ENCODE peak calls at places on chromosomes 13 and 19, in six cellular contexts. U, M, P, F, G and X are unnamed samples.
A peak's percentile ranks its signal among the peaks of the same experiment; 100 is the strongest.

GRCh38 chr19:8210660-8211101 is 1.5 kb downstream of the CERS4 start:
- DNase-seq in F (no peak), G (no peak), M (no peak), P (no peak), U (no peak), X (no peak)

GRCh38 chr19:8490395-8490760 is 12.1 kb downstream of the PRAM1 start:
- DNase-seq in U (no peak), F (peak; percentile 34), G (no peak), M (peak; percentile 77), P (peak; percentile 48), X (no peak)

GRCh38 chr19:1855828-1856255 is 7.5 kb downstream of the KLF16 start:
- DNase-seq in G (no peak), P (peak; percentile 60), M (no peak), U (no peak), F (peak; percentile 62), X (no peak)

GRCh38 chr19:4443966-4444764 is 13.4 kb downstream of the UBXN6 start:
- DNase-seq in U (no peak), G (no peak), P (no peak), F (no peak), M (peak; percentile 74), X (no peak)

GRCh38 chr13:45243072-45243471 is 42.2 kb upstream of the KCTD4 start:
- DNase-seq in F (no peak), U (no peak), M (no peak), G (no peak), P (peak; percentile 68), X (no peak)

GRCh38 chr13:97259787-97260641 is 37.9 kb downstream of the MBNL2 start:
- DNase-seq in G (no peak), P (no peak), M (no peak), F (peak; percentile 21), U (peak; percentile 91), X (no peak)

GRCh38 chr19:19423322-19423721 is 17.8 kb downstream of the GATAD2A start:
- DNase-seq in M (no peak), P (peak; percentile 82), U (no peak), F (no peak), G (no peak), X (no peak)

GRCh38 chr19:8004723-8005513 is 523 bp downstream of the ELAVL1 start:
- DNase-seq in F (peak; percentile 58), P (no peak), G (no peak), U (peak; percentile 11), M (peak; percentile 87), X (no peak)

GRCh38 chr19:18879579-18880373 is 16.2 kb downstream of the CERS1 start:
- DNase-seq in F (peak; percentile 63), G (peak; percentile 84), M (no peak), P (no peak), U (peak; percentile 14), X (no peak)

GRCh38 chr13:98405107-98405571 is 171.8 kb downstream of the STK24 start:
- DNase-seq in U (no peak), G (no peak), P (no peak), M (no peak), F (no peak), X (no peak)

GRCh38 chr19:53864308-53864836 is 3.3 kb upstream of the MYADM start:
- DNase-seq in U (no peak), M (no peak), P (no peak), G (no peak), F (no peak), X (no peak)

DNA sequence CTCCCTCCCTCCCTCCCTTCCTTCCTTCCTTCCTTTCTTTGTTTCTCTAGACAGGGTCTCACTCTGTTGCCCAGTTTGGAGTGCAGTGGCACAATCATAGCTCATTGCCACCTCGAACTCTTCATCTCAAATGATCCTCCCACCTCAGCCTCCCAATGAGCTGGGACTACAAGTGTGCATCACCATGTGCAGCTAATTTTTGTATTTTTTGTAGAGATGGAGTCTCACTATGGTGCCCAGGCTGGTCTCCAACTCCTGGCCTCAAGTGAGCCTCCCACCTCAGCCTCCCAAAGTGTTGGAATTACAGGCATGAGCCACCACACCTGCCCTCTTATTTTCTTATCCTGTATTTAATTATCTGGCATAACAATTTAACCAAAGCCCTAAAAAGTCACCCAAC is 4.4 kb downstream of the UPK1A start:
- DNase-seq in M (no peak), G (no peak), F (no peak), U (no peak), P (no peak), X (no peak)
- TF ChIP-seq POLR2A in M (no peak), G (no peak), F (no peak), U (no peak), P (no peak), X (no peak)

GRCh38 chr19:50431343-50432220 is 1.1 kb upstream of the MYBPC2 start:
- DNase-seq in F (peak; percentile 68), G (peak; percentile 99), P (peak; percentile 83), M (peak; percentile 95), U (peak; percentile 86), X (peak; percentile 85)
- TF ChIP-seq POLR2A in F (peak; percentile 24), G (peak; percentile 63), P (peak; percentile 50), M (no peak), U (no peak), X (no peak)

GRCh38 chr19:5870986-5871394 is 650 bp upstream of the FUT5 start:
- DNase-seq in M (no peak), F (no peak), P (peak; percentile 82), U (no peak), G (no peak), X (no peak)
- TF ChIP-seq POLR2A in M (no peak), F (no peak), P (peak; percentile 75), U (no peak), G (no peak), X (no peak)

GRCh38 chr19:55712804-55713631 is 25.2 kb downstream of the NLRP9 start:
- DNase-seq in U (no peak), F (no peak), M (no peak), P (no peak), G (no peak), X (no peak)
- TF ChIP-seq POLR2A in U (no peak), F (no peak), M (no peak), P (no peak), G (no peak), X (no peak)

DNA sequence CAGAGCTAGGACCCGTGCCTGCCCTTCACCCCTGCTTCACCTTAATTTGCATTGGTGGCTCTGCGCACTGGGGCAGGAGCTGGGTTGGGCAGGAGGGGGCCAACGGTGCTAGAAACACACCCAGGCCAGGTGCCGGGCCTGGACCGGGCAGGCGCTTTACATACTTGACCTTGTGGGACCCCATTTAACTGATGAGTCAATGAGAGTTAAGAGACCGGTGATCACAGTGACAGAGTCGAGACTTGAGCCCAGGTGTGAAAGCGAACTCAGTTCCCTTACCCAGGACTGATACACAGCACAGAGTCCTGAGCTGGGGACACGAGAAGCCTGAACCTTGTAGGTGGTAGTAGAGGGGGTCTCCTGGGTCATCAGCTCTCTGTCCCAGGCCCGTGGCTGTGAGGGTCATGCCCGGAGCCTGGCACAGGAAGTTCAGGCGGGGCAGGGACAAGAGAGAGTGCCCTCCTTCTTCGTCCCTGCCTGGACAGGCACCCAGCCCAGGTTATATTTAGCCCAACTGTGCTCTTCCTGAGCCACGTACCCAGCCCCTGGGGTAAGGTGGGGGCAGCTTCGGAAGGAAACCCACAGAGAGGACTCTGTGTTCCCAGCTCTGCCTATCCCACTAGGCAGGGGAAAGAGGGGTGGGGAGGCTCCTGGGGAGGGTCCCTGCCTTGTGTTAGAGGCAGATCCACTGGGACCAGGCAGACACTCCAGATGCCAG is 1.9 kb downstream of the PRX start:
- DNase-seq in P (no peak), M (no peak), F (no peak), U (no peak), G (no peak), X (no peak)
- TF ChIP-seq POLR2A in P (no peak), M (no peak), F (no peak), U (no peak), G (no peak), X (no peak)

DNA sequence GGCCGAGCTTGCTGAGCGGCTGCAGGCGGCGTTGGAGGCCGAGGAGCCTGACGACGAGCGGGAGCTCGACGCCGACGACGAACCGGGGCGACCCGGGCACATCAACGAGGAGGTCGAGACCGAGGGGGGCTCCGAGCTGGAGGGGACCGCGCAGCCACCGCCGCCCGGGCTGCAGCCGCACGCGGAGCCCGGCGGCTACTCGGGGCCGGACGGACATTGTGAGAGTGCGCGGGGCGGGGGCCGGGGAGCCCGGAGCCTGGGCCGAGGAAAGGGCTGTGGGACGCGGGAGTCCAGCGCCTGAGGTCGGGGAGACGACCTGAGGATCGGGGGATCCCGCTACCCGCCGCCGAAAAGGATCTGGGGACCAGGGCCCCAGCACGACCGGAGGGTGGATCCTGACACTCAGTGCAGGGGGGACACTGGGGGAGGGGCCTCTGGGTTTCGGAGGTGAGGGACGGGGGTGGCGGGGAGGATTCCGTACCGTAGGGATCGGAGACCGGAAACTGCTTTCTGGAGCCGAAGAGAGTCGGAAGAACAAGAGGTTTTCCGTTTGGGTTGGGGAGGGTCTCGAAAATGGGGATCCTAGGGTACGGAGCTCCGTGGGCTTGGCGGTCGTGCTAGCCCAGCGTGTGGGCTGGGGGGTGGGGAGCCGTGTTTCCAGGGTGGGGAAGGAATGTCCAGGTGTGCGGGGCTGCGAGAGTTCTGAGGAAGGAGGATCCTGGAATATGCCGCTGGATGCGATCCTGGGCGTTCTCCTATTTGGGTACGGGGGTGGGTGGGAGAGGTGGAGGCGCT is 606 bp downstream of the HNRNPUL1 start:
- DNase-seq in P (peak; percentile 72), U (peak; percentile 30), G (no peak), M (peak; percentile 50), F (peak; percentile 73), X (peak; percentile 56)
- TF ChIP-seq POLR2A in P (peak; percentile 20), U (no peak), G (no peak), M (no peak), F (no peak), X (no peak)

GRCh38 chr19:47512183-47512947 is 2.5 kb downstream of the NAPA start:
- DNase-seq in M (no peak), G (no peak), F (peak; percentile 48), U (no peak), P (no peak), X (no peak)
- TF ChIP-seq POLR2A in M (no peak), G (no peak), F (no peak), U (no peak), P (peak; percentile 69), X (no peak)

GRCh38 chr19:35908977-35909683 is 1.0 kb upstream of the TYROBP start:
- DNase-seq in P (peak; percentile 86), U (no peak), M (peak; percentile 48), G (no peak), F (peak; percentile 98), X (no peak)
- TF ChIP-seq POLR2A in P (peak; percentile 41), U (no peak), M (no peak), G (no peak), F (no peak), X (no peak)

DNA sequence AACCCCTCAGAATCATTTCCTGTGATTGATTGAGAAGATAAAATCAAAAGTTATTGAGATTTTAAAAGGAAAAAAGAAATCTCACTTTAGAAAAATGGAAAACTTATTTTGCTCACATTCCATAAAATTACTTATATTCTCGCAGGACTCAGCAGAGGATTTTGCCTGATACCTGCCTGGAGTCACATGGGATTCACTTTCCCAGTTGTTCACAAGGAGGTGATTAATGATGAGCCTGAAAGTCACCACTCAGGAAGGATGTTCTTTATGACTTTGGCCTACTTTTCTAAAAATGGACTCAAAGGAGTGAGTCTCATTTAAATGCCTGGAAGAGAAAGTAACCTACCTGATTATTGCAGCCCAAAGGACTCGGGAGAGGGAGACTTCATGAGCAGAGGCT is 34.5 kb upstream of the FAM216B start:
- DNase-seq in F (no peak), G (no peak), P (no peak), U (no peak), M (no peak), X (no peak)
- TF ChIP-seq POLR2A in F (no peak), G (no peak), P (no peak), U (no peak), M (no peak), X (no peak)